ENCODE peak calls at places on chromosome 18, in five cellular contexts. I is NCI-H460; W is activated CD4-positive, alpha-beta T cell treated with anti-CD3 and anti-CD28 coated beads for 1 hour; O is D341Med; J is activated naive CD4-positive, alpha-beta T cell. X is an unnamed sample.

GRCh38 chr18:9753863-9754262 is 45.8 kb downstream of the RAB31 start:
- DNase-seq in J (no peak), W (no peak), O (no peak), I (peak), X (no peak)

GRCh38 chr18:68431111-68431921 is 283.6 kb downstream of the TMX3 start:
- DNase-seq in I (no peak), W (no peak), O (no peak), J (no peak), X (no peak)

GRCh38 chr18:36993068-36993467 is 164.1 kb downstream of the KIAA1328 start:
- DNase-seq in I (no peak), O (no peak), J (no peak), W (no peak), X (no peak)

GRCh38 chr18:36376361-36376760 is 78.8 kb downstream of the FHOD3 start:
- DNase-seq in J (no peak), O (no peak), W (no peak), I (no peak), X (no peak)

GRCh38 chr18:79575891-79576685 is 103.5 kb upstream of the CTDP1 start:
- DNase-seq in W (no peak), J (no peak), O (no peak), I (no peak), X (no peak)

GRCh38 chr18:43650423-43650822 is 373.1 kb upstream of the SYT4 start:
- DNase-seq in O (no peak), W (no peak), I (no peak), J (no peak), X (no peak)

GRCh38 chr18:51135361-51135760 is 62.1 kb downstream of the MEX3C start:
- DNase-seq in I (peak), W (no peak), O (no peak), J (no peak), X (no peak)

GRCh38 chr18:47263197-47263827 is 11.9 kb upstream of the SKOR2 start:
- DNase-seq in J (no peak), W (no peak), O (peak), I (no peak), X (no peak)

GRCh38 chr18:73060666-73061270 is 193.0 kb upstream of the NETO1 start:
- DNase-seq in I (no peak), O (no peak), J (no peak), W (no peak), X (no peak)

GRCh38 chr18:79682481-79682880 is 2.9 kb downstream of the CTDP1 start:
- DNase-seq in O (no peak), I (no peak), J (no peak), W (no peak), X (no peak)

GRCh38 chr18:77055429-77056310 is 76.9 kb downstream of the MBP start:
- DNase-seq in W (no peak), I (no peak), O (no peak), J (peak), X (no peak)